ENCODE peak calls at places on chromosomes 5 and 9, in nine cellular contexts. T is LNCaP clone FGC, P is AG09309, I is GM20000, J is nephron progenitor cell, V is AG10803, U is cardiac muscle cell, A is neural crest cell, L is type B pancreatic cell. Z is an unnamed sample.

GRCh38 chr9:136340356-136341041 is 13.2 kb downstream of the GPSM1 start:
- DNase-seq in T (no peak), P (no peak), I (no peak), J (no peak), V (no peak), U (no peak), A (no peak), L (no peak), Z (no peak)

GRCh38 chr9:68897557-68898145 is 116.3 kb downstream of the PRKACG start:
- DNase-seq in T (no peak), P (no peak), I (no peak), J (no peak), V (no peak), U (no peak), A (no peak), L (no peak), Z (no peak)

GRCh38 chr5:72600401-72600981 is 93.3 kb upstream of the ZNF366 start:
- DNase-seq in T (no peak), P (peak), I (no peak), J (no peak), V (peak), U (no peak), A (no peak), L (no peak), Z (no peak)

GRCh38 chr9:37097294-37097693 is 23.1 kb upstream of the ZCCHC7 start:
- DNase-seq in T (no peak), P (no peak), I (no peak), J (no peak), V (no peak), U (no peak), A (no peak), L (no peak), Z (no peak)

GRCh38 chr9:130426883-130427282 is 17.9 kb upstream of the ASS1 start:
- DNase-seq in T (no peak), P (peak), I (no peak), J (peak), V (peak), U (no peak), A (no peak), L (no peak), Z (no peak)

GRCh38 chr5:79672392-79672791 is 17.2 kb upstream of the CMYA5 start:
- DNase-seq in T (no peak), P (no peak), I (no peak), J (no peak), V (no peak), U (no peak), A (no peak), L (no peak), Z (no peak)

GRCh38 chr5:139926797-139927503 is 116.1 kb downstream of the NRG2 start:
- DNase-seq in T (no peak), P (no peak), I (no peak), J (no peak), V (no peak), U (no peak), A (no peak), L (no peak), Z (peak)

GRCh38 chr9:78121488-78121887 is 89.9 kb upstream of the GNAQ start:
- DNase-seq in T (peak), P (peak), I (no peak), J (peak), V (peak), U (peak), A (peak), L (no peak), Z (peak)

GRCh38 chr9:36832232-36832795 is 201.8 kb downstream of the PAX5 start:
- DNase-seq in T (no peak), P (no peak), I (no peak), J (no peak), V (no peak), U (no peak), A (no peak), L (no peak), Z (no peak)

GRCh38 chr9:98191615-98192502 is 578 bp downstream of the CORO2A start:
- DNase-seq in T (no peak), P (no peak), I (peak), J (peak), V (no peak), U (peak), A (no peak), L (no peak), Z (peak)

GRCh38 chr9:4796988-4797956 is 4.5 kb downstream of the RCL1 start:
- DNase-seq in T (no peak), P (no peak), I (no peak), J (peak), V (peak), U (peak), A (no peak), L (no peak), Z (no peak)

GRCh38 chr9:108139900-108140299 is 650.3 kb upstream of the KLF4 start:
- DNase-seq in T (no peak), P (no peak), I (no peak), J (no peak), V (no peak), U (no peak), A (no peak), L (no peak), Z (no peak)

GRCh38 chr9:87063246-87063645 is 115.9 kb upstream of the GAS1 start:
- DNase-seq in T (no peak), P (peak), I (no peak), J (no peak), V (peak), U (no peak), A (no peak), L (no peak), Z (no peak)

GRCh38 chr5:102911973-102912372 is 156.9 kb downstream of the PAM start:
- DNase-seq in T (no peak), P (peak), I (no peak), J (no peak), V (peak), U (no peak), A (no peak), L (no peak), Z (no peak)

GRCh38 chr9:12723409-12724028 is 30.3 kb downstream of the TYRP1 start:
- DNase-seq in T (no peak), P (no peak), I (no peak), J (no peak), V (peak), U (peak), A (no peak), L (no peak), Z (no peak)

GRCh38 chr9:121700165-121700830 is 48.9 kb downstream of the DAB2IP start:
- DNase-seq in T (peak), P (no peak), I (peak), J (peak), V (peak), U (peak), A (peak), L (no peak), Z (no peak)

GRCh38 chr5:1803192-1803591 is 2.0 kb downstream of the NDUFS6 start:
- DNase-seq in T (no peak), P (no peak), I (no peak), J (no peak), V (no peak), U (no peak), A (no peak), L (no peak), Z (no peak)

GRCh38 chr5:135367070-135367469 is 32.0 kb downstream of the MACROH2A1 start:
- DNase-seq in T (no peak), P (no peak), I (no peak), J (no peak), V (no peak), U (no peak), A (no peak), L (no peak), Z (no peak)

GRCh38 chr9:121303456-121304451 is 35.8 kb downstream of the GSN start:
- DNase-seq in T (no peak), P (no peak), I (no peak), J (no peak), V (no peak), U (no peak), A (no peak), L (no peak), Z (no peak)

GRCh38 chr9:136372561-136373299 is 739 bp downstream of the CARD9 start:
- DNase-seq in T (peak), P (no peak), I (peak), J (peak), V (peak), U (peak), A (peak), L (no peak), Z (no peak)

GRCh38 chr9:134323741-134324358 is 2.4 kb upstream of the RXRA start:
- DNase-seq in T (no peak), P (no peak), I (no peak), J (no peak), V (peak), U (peak), A (no peak), L (no peak), Z (no peak)

DNA sequence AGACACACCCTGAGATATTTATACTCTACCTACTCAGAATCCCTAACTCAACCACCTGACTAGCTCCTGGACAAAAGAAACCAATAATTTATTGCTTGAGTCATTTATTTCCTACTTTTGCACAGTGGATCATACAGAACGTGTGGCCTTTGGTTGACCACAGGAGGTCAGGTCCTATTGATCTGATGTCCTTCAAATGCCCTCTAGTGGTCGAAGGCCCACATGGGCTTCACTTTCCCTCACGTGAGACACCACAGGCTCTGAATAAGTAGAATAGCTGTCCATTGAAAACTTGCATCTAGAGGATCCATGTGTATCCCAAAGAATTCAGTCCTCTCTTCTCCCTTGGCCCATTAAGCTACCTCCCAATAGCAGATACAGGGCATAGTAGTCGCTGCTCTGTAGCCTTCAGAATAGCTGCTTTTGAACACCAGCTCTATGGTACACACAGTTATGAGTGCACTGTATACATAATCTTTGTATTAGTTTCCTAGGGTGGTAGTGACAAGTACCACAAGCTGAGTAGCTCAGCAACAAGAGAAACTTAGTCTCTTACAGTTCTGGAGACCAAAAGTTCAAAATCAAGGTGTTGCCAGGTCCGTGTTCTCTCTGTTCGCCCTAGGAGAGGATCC is 177.6 kb upstream of the SMARCA2 start:
- DNase-seq in T (peak), P (no peak), I (peak), J (peak), V (peak), U (peak), A (peak), L (no peak), Z (no peak)
- TF ChIP-seq CTCF in T (peak), P (peak), I (peak), J (peak), V (peak), U (peak), A (peak), L (peak), Z (peak)

GRCh38 chr5:167964529-167964928 is 326.9 kb upstream of the WWC1 start:
- DNase-seq in T (no peak), P (no peak), I (no peak), J (no peak), V (no peak), U (no peak), A (no peak), L (no peak), Z (no peak)
- TF ChIP-seq CTCF in T (peak), P (peak), I (no peak), J (peak), V (peak), U (peak), A (peak), L (peak), Z (no peak)

GRCh38 chr5:133773247-133774202 is 161.2 kb upstream of the FSTL4 start:
- DNase-seq in T (no peak), P (no peak), I (no peak), J (no peak), V (no peak), U (peak), A (no peak), L (no peak), Z (no peak)
- TF ChIP-seq CTCF in T (peak), P (no peak), I (no peak), J (no peak), V (no peak), U (no peak), A (no peak), L (no peak), Z (no peak)

GRCh38 chr9:35107337-35108290 is 4.7 kb upstream of the STOML2 start:
- DNase-seq in T (no peak), P (no peak), I (peak), J (no peak), V (no peak), U (no peak), A (no peak), L (no peak), Z (no peak)

GRCh38 chr9:35108946-35109575 is 6.1 kb upstream of the STOML2 start:
- DNase-seq in T (no peak), P (no peak), I (peak), J (no peak), V (no peak), U (peak), A (no peak), L (no peak), Z (no peak)

GRCh38 chr9:35110327-35110758 is 5.3 kb downstream of the ATOSB start:
- DNase-seq in T (no peak), P (no peak), I (no peak), J (no peak), V (peak), U (no peak), A (no peak), L (no peak), Z (no peak)

GRCh38 chr9:35106343-35106730 is 3.4 kb upstream of the STOML2 start:
- DNase-seq in T (no peak), P (no peak), I (peak), J (no peak), V (no peak), U (no peak), A (no peak), L (no peak), Z (no peak)

GRCh38 chr9:35108461-35108860 is 5.5 kb upstream of the STOML2 start:
- DNase-seq in T (no peak), P (no peak), I (peak), J (no peak), V (no peak), U (no peak), A (no peak), L (no peak), Z (no peak)
- TF ChIP-seq CTCF in T (no peak), P (no peak), I (no peak), J (no peak), V (no peak), U (no peak), A (no peak), L (no peak), Z (no peak)

GRCh38 chr5:20559845-20560244 is 571.8 kb upstream of the CDH18 start:
- DNase-seq in T (no peak), P (no peak), I (no peak), J (no peak), V (no peak), U (no peak), A (no peak), L (no peak), Z (no peak)
- TF ChIP-seq CTCF in T (no peak), P (no peak), I (no peak), J (no peak), V (no peak), U (no peak), A (no peak), L (no peak), Z (no peak)

DNA sequence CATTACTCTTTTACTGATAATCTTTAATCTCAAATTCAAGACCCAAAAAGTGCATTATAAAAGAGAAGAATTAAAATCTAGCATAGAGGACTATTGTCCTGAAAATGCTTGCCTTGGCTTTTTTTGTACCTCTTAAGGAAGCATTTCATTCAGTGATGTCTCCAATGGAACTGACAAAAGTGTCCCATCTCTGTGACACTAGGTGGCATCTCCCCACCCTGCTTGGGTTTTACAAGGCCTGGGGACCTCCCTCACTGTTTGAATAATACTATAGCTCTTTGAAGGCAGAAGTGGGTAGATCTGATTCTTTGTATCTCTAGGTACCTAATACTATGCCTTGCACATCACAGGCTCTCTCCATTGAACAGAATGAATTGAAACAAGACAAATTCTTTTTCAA is 180.6 kb downstream of the EPB41L4A start:
- DNase-seq in T (no peak), P (no peak), I (peak), J (no peak), V (no peak), U (no peak), A (no peak), L (no peak), Z (no peak)
- TF ChIP-seq CTCF in T (no peak), P (no peak), I (peak), J (no peak), V (no peak), U (no peak), A (no peak), L (no peak), Z (no peak)

DNA sequence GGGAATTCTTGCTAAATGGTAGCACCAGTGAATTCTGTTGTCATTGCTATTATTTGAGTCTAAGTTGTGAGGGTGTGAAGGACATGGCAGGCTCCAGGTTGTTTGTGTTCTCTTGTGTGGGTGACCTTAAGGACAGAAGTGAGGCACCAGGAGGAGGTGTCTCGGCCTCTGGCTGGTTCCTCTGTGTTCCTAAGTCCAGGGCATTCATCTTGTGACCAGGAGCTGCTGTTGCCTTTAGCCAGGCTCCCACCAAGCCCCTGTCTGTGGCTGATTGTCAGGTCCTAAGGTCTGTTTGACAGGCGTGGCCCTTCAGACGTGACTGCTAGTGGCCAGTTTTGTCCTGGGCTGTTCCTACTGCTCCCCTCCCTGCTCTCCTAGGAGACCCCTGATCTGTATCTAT is 89.4 kb downstream of the ANGPTL2 start:
- DNase-seq in T (no peak), P (no peak), I (no peak), J (no peak), V (no peak), U (no peak), A (no peak), L (no peak), Z (no peak)
- TF ChIP-seq CTCF in T (no peak), P (no peak), I (no peak), J (no peak), V (no peak), U (no peak), A (no peak), L (no peak), Z (no peak)

GRCh38 chr5:109689740-109690455 is at the start of gene MAN2A1:
- DNase-seq in T (no peak), P (no peak), I (peak), J (peak), V (peak), U (peak), A (peak), L (peak), Z (peak)
- TF ChIP-seq CTCF in T (peak), P (no peak), I (no peak), J (no peak), V (no peak), U (peak), A (peak), L (peak), Z (no peak)

GRCh38 chr9:16579872-16580432 is 290.5 kb downstream of the BNC2 start:
- DNase-seq in T (no peak), P (no peak), I (no peak), J (no peak), V (no peak), U (no peak), A (no peak), L (no peak), Z (no peak)

GRCh38 chr9:16571127-16571848 is 299.2 kb downstream of the BNC2 start:
- DNase-seq in T (no peak), P (no peak), I (no peak), J (no peak), V (no peak), U (no peak), A (no peak), L (no peak), Z (no peak)

GRCh38 chr9:16572005-16572727 is 298.3 kb downstream of the BNC2 start:
- DNase-seq in T (no peak), P (no peak), I (no peak), J (no peak), V (no peak), U (no peak), A (no peak), L (no peak), Z (no peak)

GRCh38 chr9:16575878-16576245 is 294.6 kb downstream of the BNC2 start:
- DNase-seq in T (no peak), P (no peak), I (no peak), J (no peak), V (no peak), U (no peak), A (no peak), L (no peak), Z (no peak)

DNA sequence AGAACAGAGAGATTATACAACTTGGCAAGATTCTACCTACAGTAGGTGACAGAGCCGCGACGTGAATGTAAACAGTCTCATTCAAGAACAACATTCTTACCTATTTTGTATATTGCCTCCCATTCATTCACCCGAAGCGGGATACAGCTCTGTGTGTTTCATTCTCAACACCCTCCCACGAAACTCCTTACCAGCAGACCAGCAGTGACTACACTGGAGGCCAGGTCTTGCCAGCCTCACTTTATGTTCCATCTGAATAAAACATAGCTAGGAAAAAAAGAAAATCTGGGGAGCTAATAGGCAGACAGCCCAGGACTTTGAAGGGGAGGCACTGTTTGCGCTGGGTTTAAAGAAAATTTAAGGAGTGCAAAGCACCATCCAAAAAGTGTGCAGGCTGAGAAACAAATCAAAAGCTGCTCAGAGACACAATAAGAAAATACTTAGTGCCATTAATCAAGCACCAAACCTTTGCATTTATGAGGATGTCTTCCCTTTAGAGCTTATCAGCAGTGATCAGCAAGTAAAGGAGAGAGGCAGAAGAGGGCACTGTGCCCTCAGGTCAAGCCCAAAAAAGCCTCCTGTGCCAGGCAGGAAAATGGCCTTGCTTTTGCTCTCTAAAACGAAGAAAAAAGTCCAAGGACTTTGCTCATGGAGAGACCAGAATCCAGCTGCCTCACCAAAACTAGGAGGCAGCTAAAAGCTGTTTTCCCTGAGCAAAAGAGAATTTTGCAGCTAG is 295.2 kb downstream of the BNC2 start:
- DNase-seq in T (peak), P (no peak), I (no peak), J (no peak), V (no peak), U (no peak), A (no peak), L (no peak), Z (no peak)
- TF ChIP-seq CTCF in T (peak), P (peak), I (no peak), J (no peak), V (no peak), U (no peak), A (no peak), L (no peak), Z (no peak)